ENCODE peak calls at places on chromosome 21, in six cellular contexts. N is colonic mucosa; S is brain microvascular endothelial cell; G is CD4-positive, CD25-positive, alpha-beta regulatory T cell; Z is pancreas; B is stomach. W is an unnamed sample.

GRCh38 chr21:27036736-27037301 is 69.9 kb upstream of the ADAMTS5 start:
- DNase-seq in N (no peak), S (no peak), G (no peak), Z (no peak), B (no peak), W (no peak)

GRCh38 chr21:28923439-28923975 is 69.2 kb downstream of the LTN1 start:
- DNase-seq in N (no peak), S (no peak), G (no peak), Z (no peak), B (no peak), W (no peak)

GRCh38 chr21:14945176-14945575 is 119.6 kb downstream of the NRIP1 start:
- DNase-seq in N (no peak), S (no peak), G (no peak), Z (no peak), B (no peak), W (no peak)

GRCh38 chr21:37751268-37751975 is 164.8 kb downstream of the KCNJ6 start:
- DNase-seq in N (no peak), S (peak), G (no peak), Z (no peak), B (no peak), W (no peak)

GRCh38 chr21:31283025-31283424 is 61.0 kb downstream of the TIAM1 start:
- DNase-seq in N (no peak), S (no peak), G (peak), Z (no peak), B (peak), W (no peak)

GRCh38 chr21:31870472-31870871 is 2.3 kb upstream of the HUNK start:
- DNase-seq in N (no peak), S (no peak), G (no peak), Z (no peak), B (no peak), W (no peak)

GRCh38 chr21:34825101-34825500 is 156.3 kb downstream of the CLIC6 start:
- DNase-seq in N (no peak), S (no peak), G (no peak), Z (no peak), B (no peak), W (no peak)

GRCh38 chr21:25254491-25255174 is 352.6 kb downstream of the MRPL39 start:
- DNase-seq in N (no peak), S (no peak), G (no peak), Z (no peak), B (no peak), W (no peak)

GRCh38 chr21:36839735-36840134 is 126.7 kb downstream of the HLCS start:
- DNase-seq in N (no peak), S (no peak), G (no peak), Z (no peak), B (no peak), W (no peak)

GRCh38 chr21:28018741-28019669 is 973.7 kb downstream of the LTN1 start:
- DNase-seq in N (no peak), S (no peak), G (no peak), Z (peak), B (no peak), W (no peak)

GRCh38 chr21:35002879-35003722 is 46.0 kb downstream of the RUNX1 start:
- DNase-seq in N (no peak), S (peak), G (no peak), Z (no peak), B (no peak), W (no peak)

GRCh38 chr21:37139902-37140301 is 66.8 kb downstream of the TTC3 start:
- DNase-seq in N (no peak), S (peak), G (no peak), Z (no peak), B (no peak), W (no peak)

GRCh38 chr21:34836103-34836932 is 167.5 kb downstream of the CLIC6 start:
- DNase-seq in N (no peak), S (peak), G (peak), Z (no peak), B (peak), W (peak)

GRCh38 chr21:31218830-31219608 is 125.0 kb downstream of the TIAM1 start:
- DNase-seq in N (peak), S (no peak), G (no peak), Z (no peak), B (peak), W (peak)

GRCh38 chr21:37642493-37642892 is 273.8 kb downstream of the KCNJ6 start:
- DNase-seq in N (no peak), S (no peak), G (peak), Z (no peak), B (no peak), W (no peak)

GRCh38 chr21:34609244-34609950 is 5.5 kb downstream of the RCAN1 start:
- DNase-seq in N (peak), S (no peak), G (no peak), Z (no peak), B (no peak), W (no peak)

GRCh38 chr21:35861656-35862055 is 198.7 kb downstream of the SETD4 start:
- DNase-seq in N (no peak), S (no peak), G (no peak), Z (no peak), B (no peak), W (no peak)

GRCh38 chr21:36661511-36662309 is 37.2 kb upstream of the SIM2 start:
- DNase-seq in N (peak), S (peak), G (no peak), Z (no peak), B (peak), W (no peak)

GRCh38 chr21:43908167-43908566 is 43.1 kb downstream of the AGPAT3 start:
- DNase-seq in N (no peak), S (no peak), G (no peak), Z (no peak), B (no peak), W (no peak)

GRCh38 chr21:21163904-21164303 is 165.7 kb downstream of the NCAM2 start:
- DNase-seq in N (peak), S (peak), G (peak), Z (no peak), B (peak), W (peak)
- H3K4me3 ChIP-seq in N (no peak), S (no peak), G (no peak), Z (no peak), B (no peak), W (no peak)

GRCh38 chr21:38824124-38824822 is 18.5 kb downstream of the ETS2 start:
- DNase-seq in N (peak), S (no peak), G (no peak), Z (no peak), B (no peak), W (no peak)
- H3K27ac ChIP-seq in N (peak), S (peak), G (no peak), Z (no peak), B (peak), W (peak)

GRCh38 chr21:45971487-45972352 is 9.8 kb upstream of the COL6A1 start:
- DNase-seq in N (no peak), S (no peak), G (no peak), Z (peak), B (no peak), W (peak)
- H3K4me3 ChIP-seq in N (no peak), S (no peak), G (no peak), Z (no peak), B (peak), W (peak)

GRCh38 chr21:38807987-38808386 is 2.3 kb downstream of the ETS2 start:
- DNase-seq in N (peak), S (no peak), G (no peak), Z (no peak), B (no peak), W (no peak)

GRCh38 chr21:38810034-38810825 is 4.5 kb downstream of the ETS2 start:
- DNase-seq in N (peak), S (no peak), G (no peak), Z (no peak), B (no peak), W (no peak)

GRCh38 chr21:38810826-38811164 is 5.1 kb downstream of the ETS2 start:
- DNase-seq in N (no peak), S (no peak), G (no peak), Z (no peak), B (no peak), W (no peak)

GRCh38 chr21:38807481-38807880 is 1.8 kb downstream of the ETS2 start:
- DNase-seq in N (no peak), S (no peak), G (no peak), Z (no peak), B (no peak), W (no peak)

DNA sequence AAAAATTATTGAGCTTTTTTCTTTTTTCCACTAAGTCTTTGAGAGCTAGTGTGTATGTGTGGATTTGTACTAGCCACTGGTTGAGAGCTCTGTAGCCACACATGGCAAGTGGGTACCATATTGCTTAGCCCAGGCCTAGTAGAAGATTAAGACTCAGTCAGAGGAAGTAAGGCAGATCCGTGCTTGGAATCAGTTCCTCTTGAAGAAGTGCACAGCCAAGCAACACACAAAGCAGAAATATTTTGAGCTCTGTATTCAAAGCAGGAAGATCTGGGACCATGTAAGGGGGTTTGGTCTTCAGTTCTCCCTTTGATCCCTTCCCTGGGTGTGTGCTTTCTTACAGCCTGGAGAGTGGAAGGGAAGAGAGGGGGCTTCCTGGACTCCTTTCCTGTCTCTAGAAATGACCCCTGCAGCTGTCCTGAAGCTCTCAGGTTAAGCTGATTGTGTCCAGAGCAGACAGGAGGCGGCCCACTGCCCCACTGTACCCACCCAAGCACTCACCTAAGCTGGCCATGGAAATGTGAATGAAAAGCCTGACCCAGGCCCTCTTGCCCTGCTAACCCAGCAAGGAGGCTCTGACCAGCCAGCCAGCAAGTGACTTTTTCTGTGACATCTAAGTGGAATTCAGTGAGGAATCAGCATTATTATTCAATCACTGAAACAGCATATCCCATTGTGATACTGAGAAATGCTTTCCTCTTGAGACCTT is 3.6 kb downstream of the ETS2 start:
- DNase-seq in N (peak), S (no peak), G (no peak), Z (no peak), B (no peak), W (no peak)
- H3K27ac ChIP-seq in N (peak), S (no peak), G (no peak), Z (peak), B (peak), W (peak)

GRCh38 chr21:42041246-42041645 is 29.9 kb upstream of the UMODL1 start:
- DNase-seq in N (no peak), S (no peak), G (no peak), Z (no peak), B (no peak), W (no peak)
- H3K4me3 ChIP-seq in N (no peak), S (no peak), G (no peak), Z (no peak), B (no peak), W (no peak)

GRCh38 chr21:19458295-19458694 is 1054.7 kb upstream of the TMPRSS15 start:
- DNase-seq in N (no peak), S (no peak), G (no peak), Z (no peak), B (no peak), W (no peak)
- H3K27ac ChIP-seq in N (no peak), S (no peak), G (no peak), Z (no peak), B (no peak), W (no peak)

DNA sequence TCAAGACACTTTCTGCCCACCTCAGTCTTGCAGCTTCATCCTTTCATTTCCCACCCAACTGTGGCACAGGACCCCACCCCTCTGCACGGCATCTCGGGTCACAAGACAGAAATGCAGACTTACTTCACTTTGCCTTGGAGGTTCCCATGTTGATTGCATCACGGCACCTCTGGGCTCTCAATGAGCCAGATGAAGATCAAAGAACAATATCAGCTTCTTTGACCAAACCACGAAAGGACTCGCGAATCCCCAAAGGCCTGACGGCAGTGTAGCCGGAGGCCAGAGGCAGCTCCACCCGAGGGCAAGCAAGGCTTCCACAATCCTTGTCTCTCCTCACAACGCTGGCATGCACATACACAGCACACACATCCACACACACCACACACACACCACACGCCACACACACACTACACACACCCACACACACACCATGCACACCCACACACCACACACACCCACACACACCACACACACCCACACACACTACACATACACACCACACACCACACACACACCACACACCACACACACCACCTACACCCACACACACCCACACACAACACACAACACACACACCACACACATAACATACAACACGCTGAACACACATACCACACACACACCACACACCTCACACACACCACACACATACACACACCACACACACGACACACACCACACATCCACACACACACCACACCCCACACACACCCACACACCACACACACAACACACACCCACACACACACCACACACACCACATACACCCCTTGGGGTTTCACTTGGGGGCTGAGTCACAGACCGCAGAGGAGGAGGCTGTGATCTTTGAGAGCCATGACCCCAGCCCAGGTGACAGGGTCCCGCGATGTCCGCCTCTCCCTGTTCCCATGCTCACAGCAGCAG is 35.8 kb downstream of the UBASH3A start:
- DNase-seq in N (no peak), S (no peak), G (peak), Z (no peak), B (no peak), W (no peak)
- H3K4me3 ChIP-seq in N (no peak), S (no peak), G (no peak), Z (no peak), B (no peak), W (no peak)

W was measured in uterus.